ENCODE peak calls at places on chromosomes 2 and 18, in seven cellular contexts. C is H9, U is mesendoderm, V is neuronal stem cell, H is IMR-90, B is trophoblast cell, A is H1. T is an unnamed sample.

GRCh38 chr2:162821176-162821575 is 17.4 kb downstream of the KCNH7 start:
- DNase-seq in C (no peak), U (no peak), V (no peak), H (no peak), B (peak; percentile 2), A (no peak), T (peak; percentile 22)

GRCh38 chr2:88692187-88692586 is 714 bp downstream of the RPIA start:
- DNase-seq in C (peak; percentile 33), U (peak; percentile 32), V (peak; percentile 3), H (peak; percentile 7), B (no peak), A (peak; percentile 49), T (peak; percentile 36)

GRCh38 chr2:36333350-36334012 is 22.1 kb upstream of the CRIM1 start:
- DNase-seq in C (no peak), U (peak; percentile 51), V (no peak), H (no peak), B (no peak), A (no peak), T (no peak)

GRCh38 chr2:179412116-179412515 is 147.5 kb upstream of the SESTD1 start:
- DNase-seq in C (no peak), U (peak; percentile 26), V (no peak), H (peak; percentile 51), B (no peak), A (no peak), T (no peak)

GRCh38 chr2:106197878-106198277 is 3.8 kb upstream of the UXS1 start:
- DNase-seq in C (no peak), U (peak; percentile 65), V (no peak), H (peak; percentile 92), B (peak; percentile 44), A (no peak), T (peak; percentile 96)

GRCh38 chr2:47225061-47225783 is 70.1 kb upstream of the STPG4 start:
- DNase-seq in C (no peak), U (peak; percentile 76), V (no peak), H (peak; percentile 88), B (peak; percentile 80), A (no peak), T (peak; percentile 93)

GRCh38 chr2:70085711-70086277 is 1.5 kb upstream of the PCBP1 start:
- DNase-seq in C (no peak), U (peak; percentile 49), V (no peak), H (no peak), B (no peak), A (peak; percentile 56), T (no peak)

GRCh38 chr2:178152033-178152432 is 39.8 kb downstream of the RBM45 start:
- DNase-seq in C (no peak), U (no peak), V (no peak), H (peak; percentile 25), B (no peak), A (no peak), T (peak; percentile 89)

GRCh38 chr2:97935719-97936161 is 60.0 kb downstream of the TMEM131 start:
- DNase-seq in C (no peak), U (peak; percentile 93), V (peak; percentile 11), H (peak; percentile 72), B (peak; percentile 52), A (no peak), T (peak; percentile 38)

GRCh38 chr18:48605408-48605845 is 66.6 kb downstream of the CTIF start:
- DNase-seq in C (peak; percentile 89), U (peak; percentile 98), V (no peak), H (peak; percentile 43), B (no peak), A (peak; percentile 73), T (peak; percentile 36)

GRCh38 chr2:219459460-219460311 is 25.0 kb downstream of the SPEG start:
- DNase-seq in C (peak; percentile 83), U (peak; percentile 89), V (peak; percentile 64), H (peak; percentile 63), B (peak; percentile 46), A (peak; percentile 94), T (peak; percentile 75)

GRCh38 chr2:239193925-239194687 is 206.7 kb downstream of the HDAC4 start:
- DNase-seq in C (peak; percentile 34), U (peak; percentile 48), V (no peak), H (no peak), B (no peak), A (peak; percentile 55), T (no peak)

GRCh38 chr18:43060020-43060419 is 55.5 kb downstream of the RIT2 start:
- DNase-seq in C (no peak), U (no peak), V (no peak), H (no peak), B (no peak), A (no peak), T (peak; percentile 69)

GRCh38 chr2:172086349-172087190 is 1.3 kb downstream of the DLX1 start:
- DNase-seq in C (peak; percentile 85), U (peak; percentile 87), V (peak; percentile 89), H (no peak), B (no peak), A (peak; percentile 80), T (no peak)

GRCh38 chr2:85852979-85853498 is 35.8 kb downstream of the ST3GAL5 start:
- DNase-seq in C (no peak), U (no peak), V (no peak), H (no peak), B (no peak), A (no peak), T (no peak)

GRCh38 chr2:38830546-38831159 is 45.1 kb downstream of the DHX57 start:
- DNase-seq in C (no peak), U (no peak), V (no peak), H (no peak), B (no peak), A (no peak), T (no peak)

GRCh38 chr2:230901006-230901405 is 24.0 kb downstream of the GPR55 start:
- DNase-seq in C (no peak), U (no peak), V (no peak), H (no peak), B (no peak), A (no peak), T (no peak)

GRCh38 chr2:236774171-236774570 is 204.5 kb downstream of the ACKR3 start:
- DNase-seq in C (no peak), U (peak; percentile 25), V (no peak), H (no peak), B (peak; percentile 88), A (no peak), T (peak; percentile 19)

GRCh38 chr18:79609021-79609461 is 70.6 kb upstream of the CTDP1 start:
- DNase-seq in C (no peak), U (no peak), V (no peak), H (no peak), B (no peak), A (peak; percentile 45), T (no peak)

GRCh38 chr2:64359892-64360657 is 93.9 kb upstream of the LGALSL start:
- DNase-seq in C (peak; percentile 52), U (peak; percentile 59), V (no peak), H (peak; percentile 92), B (peak; percentile 95), A (no peak), T (peak; percentile 96)

GRCh38 chr2:166417669-166418068 is 41.9 kb upstream of the SCN9A start:
- DNase-seq in C (no peak), U (peak; percentile 45), V (no peak), H (peak; percentile 65), B (no peak), A (no peak), T (peak; percentile 50)

GRCh38 chr2:221125691-221126090 is 446.4 kb downstream of the EPHA4 start:
- DNase-seq in C (no peak), U (no peak), V (no peak), H (peak; percentile 27), B (no peak), A (no peak), T (no peak)

GRCh38 chr2:54946220-54946568 is 104.1 kb downstream of the RTN4 start:
- DNase-seq in C (no peak), U (no peak), V (no peak), H (no peak), B (no peak), A (no peak), T (no peak)

GRCh38 chr18:25256439-25256838 is 95.5 kb downstream of the ZNF521 start:
- DNase-seq in C (no peak), U (peak; percentile 28), V (no peak), H (no peak), B (no peak), A (no peak), T (no peak)

GRCh38 chr2:128195435-128195984 is 104.5 kb downstream of the UGGT1 start:
- DNase-seq in C (no peak), U (no peak), V (no peak), H (no peak), B (no peak), A (no peak), T (no peak)
- H4K8ac ChIP-seq in C (no peak overlapping the region), U (peak overlapping the region; percentile 67), V (no peak overlapping the region), H (no peak overlapping the region), B (no peak overlapping the region), A (no peak overlapping the region), T (peak overlapping the region; percentile 19)

GRCh38 chr2:158931577-158931976 is 36.9 kb upstream of the TANC1 start:
- DNase-seq in C (no peak), U (no peak), V (peak; percentile 11), H (peak; percentile 87), B (no peak), A (no peak), T (peak; percentile 83)

GRCh38 chr2:158926478-158926948 is 41.9 kb upstream of the TANC1 start:
- DNase-seq in C (no peak), U (no peak), V (no peak), H (peak; percentile 78), B (no peak), A (no peak), T (peak; percentile 60)

GRCh38 chr2:158928515-158928914 is 39.9 kb upstream of the TANC1 start:
- DNase-seq in C (no peak), U (no peak), V (no peak), H (no peak), B (no peak), A (no peak), T (no peak)

GRCh38 chr2:158932246-158932645 is 36.2 kb upstream of the TANC1 start:
- DNase-seq in C (no peak), U (no peak), V (no peak), H (no peak), B (no peak), A (no peak), T (peak; percentile 57)

GRCh38 chr2:158928965-158929364 is 39.5 kb upstream of the TANC1 start:
- DNase-seq in C (no peak), U (no peak), V (no peak), H (no peak), B (no peak), A (no peak), T (no peak)
- H2BK5ac ChIP-seq in C (no peak overlapping the region), U (no peak overlapping the region), V (no peak overlapping the region), H (no peak overlapping the region), B (no peak overlapping the region), A (no peak overlapping the region), T (no peak overlapping the region)

GRCh38 chr18:2920027-2920426 is 73.2 kb downstream of the EMILIN2 start:
- DNase-seq in C (no peak), U (no peak), V (no peak), H (no peak), B (no peak), A (no peak), T (no peak)
- H4K8ac ChIP-seq in C (no peak overlapping the region), U (no peak overlapping the region), V (no peak overlapping the region), H (no peak overlapping the region), B (no peak overlapping the region), A (no peak overlapping the region), T (no peak overlapping the region)

DNA sequence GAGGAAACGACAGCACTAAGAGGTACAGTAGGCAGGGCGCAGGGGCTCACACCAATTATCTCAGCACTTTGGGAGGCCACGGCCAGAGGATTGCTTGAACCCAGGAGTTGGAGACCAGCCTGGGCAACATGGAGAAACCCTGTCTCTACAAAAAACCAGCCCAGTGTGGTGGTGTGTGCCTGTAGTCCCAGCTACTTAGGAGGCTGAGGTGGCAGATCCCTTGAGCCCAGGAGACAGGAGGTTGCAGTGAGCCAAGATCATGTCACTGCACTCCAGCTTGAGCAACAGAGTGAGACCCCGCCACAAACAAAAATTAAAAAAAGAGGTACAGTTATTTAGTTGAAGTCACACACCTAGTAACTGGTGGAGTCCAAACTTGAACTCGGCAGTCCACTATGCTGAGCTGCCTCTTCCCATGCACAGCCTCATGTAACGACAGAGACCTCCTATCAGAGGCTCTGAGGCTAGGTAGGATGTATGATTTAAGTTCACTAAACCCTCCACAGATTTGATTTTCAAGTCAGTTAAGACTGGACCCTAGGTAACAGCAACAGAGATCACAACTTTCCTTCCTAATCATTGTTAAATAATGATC is 8.7 kb downstream of the STK17B start:
- DNase-seq in C (no peak), U (no peak), V (no peak), H (no peak), B (no peak), A (no peak), T (no peak)
- H2BK5ac ChIP-seq in C (no peak overlapping the region), U (no peak overlapping the region), V (no peak overlapping the region), H (peak overlapping the region; percentile 64), B (no peak overlapping the region), A (no peak overlapping the region), T (no peak overlapping the region)

T was measured in mesenchymal stem cell.